ENCODE peak calls at places on chromosomes 6 and 20, in eight cellular contexts. O, C, R, Z, I, J, N and U are unnamed samples.

GRCh38 chr6:97068211-97068610 is 143.7 kb downstream of the KLHL32 start:
- DNase-seq in O (no peak), C (peak), R (no peak), Z (no peak), I (no peak), J (peak), N (peak), U (peak)

GRCh38 chr6:71139249-71139648 is 149.4 kb upstream of the OGFRL1 start:
- DNase-seq in O (no peak), C (peak), R (no peak), Z (no peak), I (no peak), J (no peak), N (peak), U (peak)

GRCh38 chr20:8879669-8880068 is 189.2 kb upstream of the PLCB4 start:
- DNase-seq in O (no peak), C (no peak), R (no peak), Z (no peak), I (no peak), J (no peak), N (no peak), U (no peak)

GRCh38 chr6:98812220-98812619 is 22.2 kb upstream of the POU3F2 start:
- DNase-seq in O (no peak), C (no peak), R (no peak), Z (no peak), I (no peak), J (no peak), N (peak), U (no peak)

GRCh38 chr6:13445005-13445743 is 42.2 kb downstream of the GFOD1 start:
- DNase-seq in O (peak), C (peak), R (peak), Z (peak), I (no peak), J (peak), N (peak), U (peak)

GRCh38 chr6:4212588-4212987 is 77.2 kb upstream of the ECI2 start:
- DNase-seq in O (peak), C (no peak), R (no peak), Z (no peak), I (no peak), J (no peak), N (no peak), U (no peak)

GRCh38 chr20:24870876-24871275 is 78.2 kb upstream of the CST7 start:
- DNase-seq in O (no peak), C (no peak), R (no peak), Z (no peak), I (no peak), J (no peak), N (no peak), U (no peak)

GRCh38 chr20:3646651-3647050 is 16.5 kb downstream of the GFRA4 start:
- DNase-seq in O (no peak), C (no peak), R (no peak), Z (no peak), I (no peak), J (no peak), N (no peak), U (no peak)

GRCh38 chr6:46491789-46492547 is 719 bp upstream of the RCAN2 start:
- DNase-seq in O (peak), C (peak), R (peak), Z (peak), I (peak), J (peak), N (peak), U (peak)

GRCh38 chr6:106790146-106790770 is 160.9 kb downstream of the QRSL1 start:
- DNase-seq in O (no peak), C (no peak), R (no peak), Z (no peak), I (no peak), J (no peak), N (peak), U (no peak)

GRCh38 chr20:36569847-36570429 is 3.5 kb upstream of the TGIF2 start:
- DNase-seq in O (no peak), C (no peak), R (no peak), Z (no peak), I (no peak), J (peak), N (peak), U (peak)

GRCh38 chr20:52102126-52102525 is 89.5 kb downstream of the ZFP64 start:
- DNase-seq in O (no peak), C (no peak), R (no peak), Z (no peak), I (no peak), J (no peak), N (no peak), U (no peak)